ENCODE peak calls at places on chromosomes 13 and 19, in ten cellular contexts. I is mucosa of descending colon, A is fibroblast of lung, V is right lobe of liver, R is stomach, U is PC-9, T is K562, X is body of pancreas, K is IMR-90, L is adrenal gland. J is an unnamed sample.

GRCh38 chr19:6100284-6100915 is 9.9 kb downstream of the RFX2 start:
- DNase-seq in K (no peak), L (no peak), X (no peak), A (no peak), R (no peak), V (peak; percentile 38), I (no peak), U (no peak), T (peak; percentile 53), J (no peak)

GRCh38 chr19:40622773-40623075 is 21.6 kb downstream of the LTBP4 start:
- DNase-seq in V (no peak), R (no peak), L (no peak), K (no peak), A (no peak), U (no peak), T (no peak), X (no peak), I (no peak), J (no peak)

GRCh38 chr13:94992277-94992989 is 280.1 kb upstream of the SOX21 start:
- DNase-seq in T (no peak), A (no peak), I (no peak), U (no peak), X (no peak), R (no peak), L (no peak), V (no peak), K (no peak), J (no peak)

GRCh38 chr13:99654076-99654475 is 152.8 kb downstream of the TM9SF2 start:
- DNase-seq in V (no peak), I (no peak), L (no peak), R (no peak), U (no peak), K (no peak), A (no peak), X (no peak), T (no peak), J (no peak)

GRCh38 chr13:23707674-23708073 is 137.5 kb downstream of the TNFRSF19 start:
- DNase-seq in U (no peak), X (no peak), T (no peak), A (peak; percentile 52), R (no peak), V (no peak), L (no peak), K (peak; percentile 49), I (no peak), J (no peak)

GRCh38 chr13:48505597-48506091 is 27.2 kb downstream of the RCBTB2 start:
- DNase-seq in I (no peak), A (peak; percentile 52), K (peak; percentile 71), R (no peak), V (no peak), T (no peak), U (no peak), X (no peak), L (no peak), J (no peak)

GRCh38 chr13:103067751-103068563 is 1.7 kb upstream of the SLC10A2 start:
- DNase-seq in X (no peak), R (no peak), V (no peak), I (peak; percentile 60), A (no peak), L (no peak), T (no peak), U (peak; percentile 3), K (no peak), J (no peak)

GRCh38 chr13:94323746-94324408 is 155.6 kb downstream of the DCT start:
- DNase-seq in K (no peak), R (no peak), A (no peak), X (no peak), I (no peak), U (no peak), T (no peak), V (no peak), L (no peak), J (no peak)

GRCh38 chr19:34998777-34999497 is 1.2 kb upstream of the GRAMD1A start:
- DNase-seq in X (no peak), R (no peak), U (no peak), T (peak; percentile 54), A (no peak), L (no peak), V (no peak), K (no peak), I (no peak), J (no peak)

GRCh38 chr13:112325941-112326645 is 50.1 kb upstream of the SPACA7 start:
- DNase-seq in V (no peak), K (no peak), A (no peak), U (no peak), R (no peak), I (no peak), L (no peak), X (no peak), T (no peak), J (no peak)

GRCh38 chr13:109026266-109026665 is 396.9 kb downstream of the MYO16 start:
- DNase-seq in A (no peak), V (no peak), T (no peak), R (no peak), L (no peak), U (no peak), K (no peak), I (no peak), X (no peak), J (no peak)

GRCh38 chr13:109028626-109029025 is 399.2 kb downstream of the MYO16 start:
- DNase-seq in A (peak; percentile 3), R (no peak), U (no peak), I (no peak), L (no peak), T (no peak), K (no peak), X (no peak), V (no peak), J (no peak)
- H3K4me1 ChIP-seq in A (no peaks in the 10 kb centered on the region), R (no peaks in the 10 kb centered on the region), U (no peaks in the 10 kb centered on the region), I (no peaks in the 10 kb centered on the region), L (no peaks in the 10 kb centered on the region), T (no peaks in the 10 kb centered on the region), K (no peaks in the 10 kb centered on the region), X (no peaks in the 10 kb centered on the region), V (no peaks in the 10 kb centered on the region), J (no peaks in the 10 kb centered on the region)

DNA sequence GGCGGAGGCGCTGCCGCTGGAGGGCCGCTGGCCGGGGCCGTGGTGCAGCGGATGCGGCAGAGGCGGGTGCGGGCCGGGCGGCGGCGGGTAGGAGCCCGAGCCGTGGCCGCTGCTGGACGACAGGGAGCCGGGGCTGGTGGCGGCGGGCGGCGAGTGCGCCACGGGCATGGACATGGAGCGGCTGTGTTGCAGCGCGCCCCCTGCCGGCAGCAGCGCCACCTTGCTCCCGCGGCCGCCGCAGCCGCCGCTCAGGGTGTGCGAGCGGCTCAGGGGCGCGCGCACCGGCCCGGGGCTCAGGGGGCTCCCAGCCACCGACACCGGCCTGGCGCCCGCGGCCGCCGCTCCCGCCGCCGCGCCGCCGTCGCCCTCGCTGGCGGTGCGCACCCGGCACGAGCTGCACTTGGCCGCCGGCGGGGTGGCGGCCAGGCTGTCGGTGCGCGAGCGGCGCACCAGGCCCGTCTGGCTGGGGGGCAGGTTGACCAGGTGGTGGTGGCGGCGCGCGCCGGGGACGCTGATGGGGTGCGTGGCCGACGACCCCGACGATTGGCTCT is 1.7 kb downstream of the IRS2 start:
- DNase-seq in V (peak; percentile 88), K (peak; percentile 62), U (peak; percentile 81), X (peak; percentile 68), I (peak; percentile 83), R (peak; percentile 85), A (peak; percentile 69), T (no peak), L (peak; percentile 87), J (peak; percentile 81)
- TF ChIP-seq CTCF in V (peak; percentile 95), K (peak; percentile 73), U (no peak), X (no peak), I (peak; percentile 68), R (peak; percentile 86), A (no peak), T (no peak), L (no peak), J (peak; percentile 86)

DNA sequence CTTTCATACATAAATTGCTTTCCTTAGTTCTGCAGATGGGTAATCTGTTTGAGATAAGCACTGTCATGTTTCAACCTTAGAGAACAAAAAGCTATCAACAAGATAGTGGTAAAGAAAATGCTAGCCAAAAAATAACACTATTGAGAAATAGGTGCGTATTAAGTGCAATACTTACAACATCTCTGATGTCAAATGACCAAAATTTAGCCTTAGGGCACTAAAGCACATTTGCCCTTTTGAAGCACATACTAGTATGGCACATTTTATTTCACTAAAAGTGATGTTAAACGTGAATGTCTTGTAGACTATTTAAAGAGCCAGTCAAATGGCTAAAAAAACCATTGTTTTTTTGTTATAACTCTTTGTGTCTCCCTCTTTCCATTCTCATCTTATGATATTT is 4.9 kb downstream of the KBTBD6 start:
- DNase-seq in V (no peak), A (peak; percentile 19), L (no peak), I (no peak), T (no peak), X (no peak), R (no peak), K (no peak), U (no peak), J (no peak)
- H3K4me1 ChIP-seq in V (no peaks in the 10 kb centered on the region), A (no peaks in the 10 kb centered on the region), L (peaks cover 47% of the 10 kb centered on the region), I (peaks cover 22% of the 10 kb centered on the region), T (peaks cover 6% of the 10 kb centered on the region), X (peaks cover 37% of the 10 kb centered on the region), R (peaks cover 44% of the 10 kb centered on the region), K (peaks cover 7% of the 10 kb centered on the region), U (peaks cover 6% of the 10 kb centered on the region), J (peaks cover 19% of the 10 kb centered on the region)

DNA sequence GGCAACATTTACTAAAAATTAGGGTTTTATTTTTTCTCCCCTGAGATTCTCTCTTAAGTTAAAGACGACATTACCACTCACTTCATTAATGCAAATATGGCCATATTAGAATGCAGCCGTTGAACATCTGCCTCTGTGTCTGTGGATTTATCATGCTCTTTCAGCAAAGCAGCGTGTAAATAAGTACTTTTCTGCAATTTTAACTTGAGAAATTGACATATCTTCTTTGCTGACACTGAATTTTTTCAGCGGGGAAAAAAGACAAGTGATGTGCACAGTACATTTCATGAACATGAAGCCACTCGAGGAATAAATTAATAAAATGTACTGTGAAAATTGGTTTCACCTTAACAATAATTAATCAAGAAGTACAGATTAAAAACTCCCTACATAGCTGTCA is 406.4 kb downstream of the ITGBL1 start:
- DNase-seq in V (no peak), A (no peak), R (no peak), X (no peak), U (no peak), T (no peak), L (no peak), I (no peak), K (no peak), J (no peak)
- TF ChIP-seq CTCF in V (no peak), A (no peak), R (no peak), X (no peak), U (no peak), T (no peak), L (no peak), I (no peak), K (no peak), J (no peak)

GRCh38 chr19:55704494-55705245 is 29.6 kb downstream of the EPN1 start:
- DNase-seq in T (peak; percentile 16), R (no peak), K (no peak), I (no peak), V (no peak), U (no peak), L (no peak), X (no peak), A (no peak), J (no peak)
- H3K4me1 ChIP-seq in T (peaks cover 10% of the 10 kb centered on the region), R (peaks cover 23% of the 10 kb centered on the region), K (no peaks in the 10 kb centered on the region), I (peaks cover 13% of the 10 kb centered on the region), V (no peaks in the 10 kb centered on the region), U (no peaks in the 10 kb centered on the region), L (no peaks in the 10 kb centered on the region), X (peaks cover 20% of the 10 kb centered on the region), A (no peaks in the 10 kb centered on the region), J (no peaks in the 10 kb centered on the region)